ENCODE peak calls at places on chromosome 7, in five cellular contexts. One of them, this sample, is unnamed.
A peak's percentile ranks its signal among the peaks of the same experiment; 100 is the strongest.

GRCh38 chr7:105705427-105705826 is 124.1 kb upstream of the EFCAB10 start:
- DNase-seq in A549: no peak
- DNase-seq in K562: no peak
- DNase-seq in endothelial cell of umbilical vein: no peak
- DNase-seq in H1: no peak
- DNase-seq in this sample: no peak

GRCh38 chr7:84704380-84704779 is 482.5 kb downstream of the SEMA3D start:
- DNase-seq in A549: peak; percentile 39
- DNase-seq in K562: no peak
- DNase-seq in endothelial cell of umbilical vein: no peak
- DNase-seq in H1: no peak
- DNase-seq in this sample: no peak

GRCh38 chr7:110090113-110090820 is 1000.7 kb upstream of the LRRN3 start:
- DNase-seq in A549: peak; percentile 42
- DNase-seq in K562: no peak
- DNase-seq in endothelial cell of umbilical vein: peak; percentile 48
- DNase-seq in H1: no peak
- DNase-seq in this sample: peak; percentile 37

GRCh38 chr7:4706384-4707032 is 24.4 kb downstream of the FOXK1 start:
- DNase-seq in A549: no peak
- DNase-seq in K562: no peak
- DNase-seq in endothelial cell of umbilical vein: peak; percentile 79
- DNase-seq in H1: peak; percentile 54
- DNase-seq in this sample: no peak

GRCh38 chr7:19957664-19958063 is 184.2 kb upstream of the TMEM196 start:
- DNase-seq in A549: peak; percentile 12
- DNase-seq in K562: no peak
- DNase-seq in endothelial cell of umbilical vein: no peak
- DNase-seq in H1: no peak
- DNase-seq in this sample: no peak

GRCh38 chr7:79199266-79199665 is 254.2 kb downstream of the MAGI2 start:
- DNase-seq in A549: no peak
- DNase-seq in K562: no peak
- DNase-seq in endothelial cell of umbilical vein: no peak
- DNase-seq in H1: no peak
- DNase-seq in this sample: no peak

GRCh38 chr7:22156205-22156604 is 200.7 kb downstream of the RAPGEF5 start:
- DNase-seq in A549: peak; percentile 22
- DNase-seq in K562: peak; percentile 7
- DNase-seq in endothelial cell of umbilical vein: peak; percentile 74
- DNase-seq in H1: no peak
- DNase-seq in this sample: no peak

GRCh38 chr7:47074702-47075153 is 507.2 kb downstream of the TNS3 start:
- DNase-seq in A549: no peak
- DNase-seq in K562: no peak
- DNase-seq in endothelial cell of umbilical vein: no peak
- DNase-seq in H1: no peak
- DNase-seq in this sample: peak; percentile 7

GRCh38 chr7:154579711-154580110 is 423.2 kb downstream of the PAXIP1 start:
- DNase-seq in A549: no peak
- DNase-seq in K562: no peak
- DNase-seq in endothelial cell of umbilical vein: no peak
- DNase-seq in H1: no peak
- DNase-seq in this sample: no peak

GRCh38 chr7:40717242-40717641 is 582.4 kb downstream of the SUGCT start:
- DNase-seq in A549: peak; percentile 85
- DNase-seq in K562: no peak
- DNase-seq in endothelial cell of umbilical vein: peak; percentile 69
- DNase-seq in H1: peak; percentile 73
- DNase-seq in this sample: peak; percentile 25

GRCh38 chr7:55365103-55365679 is at the start of gene LANCL2:
- DNase-seq in A549: no peak
- DNase-seq in K562: peak; percentile 41
- DNase-seq in endothelial cell of umbilical vein: peak; percentile 62
- DNase-seq in H1: no peak
- DNase-seq in this sample: no peak

GRCh38 chr7:21140622-21141021 is 287.3 kb upstream of the SP4 start:
- DNase-seq in A549: no peak
- DNase-seq in K562: no peak
- DNase-seq in endothelial cell of umbilical vein: no peak
- DNase-seq in H1: no peak
- DNase-seq in this sample: no peak

DNA sequence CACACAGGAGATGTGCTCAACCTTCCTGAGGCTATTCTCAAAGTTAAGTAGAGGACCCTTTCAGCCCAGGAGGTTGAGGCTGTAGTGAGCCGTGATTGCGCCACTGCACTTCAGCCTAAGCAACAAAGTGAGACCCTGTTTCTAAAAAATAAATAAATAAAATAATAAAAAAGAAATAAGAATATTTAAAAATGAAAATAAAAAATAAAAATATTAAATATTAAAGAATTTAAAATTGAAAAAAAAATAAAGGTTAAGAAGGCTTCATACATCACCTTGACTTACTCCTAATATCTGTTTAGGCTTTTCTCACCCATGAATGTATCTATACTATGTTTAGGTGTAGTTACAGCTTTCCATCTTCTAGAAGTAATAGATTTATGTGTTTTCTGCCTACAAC is 187.5 kb upstream of the AGK start:
- DNase-seq in A549: no peak
- DNase-seq in K562: no peak
- DNase-seq in endothelial cell of umbilical vein: no peak
- DNase-seq in H1: no peak
- DNase-seq in this sample: no peak
- TF ChIP-seq JUN in A549: no peak
- TF ChIP-seq JUN in K562: no peak
- TF ChIP-seq JUN in endothelial cell of umbilical vein: no peak
- TF ChIP-seq JUN in H1: no peak
- TF ChIP-seq JUN in this sample: no peak

GRCh38 chr7:130961128-130961601 is 227.2 kb upstream of the KLF14 start:
- DNase-seq in A549: peak; percentile 82
- DNase-seq in K562: no peak
- DNase-seq in endothelial cell of umbilical vein: no peak
- DNase-seq in H1: no peak
- DNase-seq in this sample: no peak
- H3K4me1 ChIP-seq in A549: peaks cover 76% of the 10 kb centered on the region
- H3K4me1 ChIP-seq in K562: no peaks in the 10 kb centered on the region
- H3K4me1 ChIP-seq in endothelial cell of umbilical vein: peaks cover 21% of the 10 kb centered on the region
- H3K4me1 ChIP-seq in H1: no peaks in the 10 kb centered on the region
- H3K4me1 ChIP-seq in this sample: peaks cover 10% of the 10 kb centered on the region

DNA sequence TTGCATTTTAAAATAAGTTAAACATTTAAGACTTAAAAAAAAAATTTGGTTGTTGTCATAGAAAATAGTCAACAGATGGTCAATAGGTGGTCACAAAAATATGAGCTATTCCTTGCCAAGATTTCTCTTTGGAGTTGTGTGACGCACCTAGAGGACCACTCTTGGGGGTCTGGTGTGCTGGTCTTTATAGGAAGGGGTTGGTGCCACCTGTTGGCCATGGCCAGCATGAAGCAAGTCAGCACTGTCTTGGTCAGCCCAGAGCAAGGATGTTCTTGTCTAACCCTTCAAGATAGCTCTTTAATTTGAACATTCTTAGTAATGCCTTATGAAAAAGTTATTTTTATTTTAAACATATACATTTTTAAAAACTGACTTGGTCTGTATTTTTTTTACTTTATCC is 267.9 kb upstream of the CNTNAP2 start:
- DNase-seq in A549: peak; percentile 9
- DNase-seq in K562: peak; percentile 34
- DNase-seq in endothelial cell of umbilical vein: no peak
- DNase-seq in H1: peak; percentile 61
- DNase-seq in this sample: no peak
- TF ChIP-seq JUN in A549: no peak
- TF ChIP-seq JUN in K562: no peak
- TF ChIP-seq JUN in endothelial cell of umbilical vein: no peak
- TF ChIP-seq JUN in H1: no peak
- TF ChIP-seq JUN in this sample: no peak

GRCh38 chr7:27192546-27193334 is 7.2 kb downstream of the HOXA13 start:
- DNase-seq in A549: no peak
- DNase-seq in K562: no peak
- DNase-seq in endothelial cell of umbilical vein: no peak
- DNase-seq in H1: peak; percentile 68
- DNase-seq in this sample: no peak
- H3K4me1 ChIP-seq in A549: no peaks in the 10 kb centered on the region
- H3K4me1 ChIP-seq in K562: peaks cover 17% of the 10 kb centered on the region
- H3K4me1 ChIP-seq in endothelial cell of umbilical vein: peaks cover 22% of the 10 kb centered on the region
- H3K4me1 ChIP-seq in H1: peaks cover 13% of the 10 kb centered on the region
- H3K4me1 ChIP-seq in this sample: peaks cover 17% of the 10 kb centered on the region

DNA sequence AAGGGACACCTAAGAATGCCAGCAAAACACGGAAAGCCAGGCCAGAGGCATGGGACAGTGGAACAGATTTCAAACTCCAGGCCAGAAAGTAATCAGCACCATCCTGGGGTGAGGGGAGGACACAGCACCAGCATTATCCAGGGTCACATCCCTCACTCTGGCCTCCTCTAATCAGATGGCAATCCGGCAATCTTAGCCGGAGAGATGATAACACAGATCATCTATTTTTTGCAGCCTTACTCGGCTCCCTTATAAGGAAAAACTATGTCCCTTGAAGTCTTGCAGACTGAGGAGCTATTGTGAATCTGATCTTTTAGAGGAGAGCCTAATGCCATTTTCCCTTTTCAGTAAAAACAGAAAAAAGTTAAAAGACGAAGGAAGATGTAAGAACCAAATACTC is 16.5 kb downstream of the TRIL start:
- DNase-seq in A549: no peak
- DNase-seq in K562: no peak
- DNase-seq in endothelial cell of umbilical vein: no peak
- DNase-seq in H1: no peak
- DNase-seq in this sample: no peak
- TF ChIP-seq JUN in A549: no peak
- TF ChIP-seq JUN in K562: no peak
- TF ChIP-seq JUN in endothelial cell of umbilical vein: no peak
- TF ChIP-seq JUN in H1: no peak
- TF ChIP-seq JUN in this sample: no peak

GRCh38 chr7:143391462-143392404 is 10.6 kb downstream of the ZYX start:
- DNase-seq in A549: no peak
- DNase-seq in K562: no peak
- DNase-seq in endothelial cell of umbilical vein: peak; percentile 84
- DNase-seq in H1: no peak
- DNase-seq in this sample: no peak
- H3K4me1 ChIP-seq in A549: peaks cover 14% of the 10 kb centered on the region
- H3K4me1 ChIP-seq in K562: peaks cover 22% of the 10 kb centered on the region
- H3K4me1 ChIP-seq in endothelial cell of umbilical vein: peaks cover 79% of the 10 kb centered on the region
- H3K4me1 ChIP-seq in H1: no peaks in the 10 kb centered on the region
- H3K4me1 ChIP-seq in this sample: peaks cover 69% of the 10 kb centered on the region

GRCh38 chr7:101237206-101238067 is at the start of gene CLDN15:
- DNase-seq in A549: no peak
- DNase-seq in K562: no peak
- DNase-seq in endothelial cell of umbilical vein: peak; percentile 51
- DNase-seq in H1: peak; percentile 49
- DNase-seq in this sample: peak; percentile 66
- TF ChIP-seq JUN in A549: no peak
- TF ChIP-seq JUN in K562: no peak
- TF ChIP-seq JUN in endothelial cell of umbilical vein: no peak
- TF ChIP-seq JUN in H1: no peak
- TF ChIP-seq JUN in this sample: no peak

DNA sequence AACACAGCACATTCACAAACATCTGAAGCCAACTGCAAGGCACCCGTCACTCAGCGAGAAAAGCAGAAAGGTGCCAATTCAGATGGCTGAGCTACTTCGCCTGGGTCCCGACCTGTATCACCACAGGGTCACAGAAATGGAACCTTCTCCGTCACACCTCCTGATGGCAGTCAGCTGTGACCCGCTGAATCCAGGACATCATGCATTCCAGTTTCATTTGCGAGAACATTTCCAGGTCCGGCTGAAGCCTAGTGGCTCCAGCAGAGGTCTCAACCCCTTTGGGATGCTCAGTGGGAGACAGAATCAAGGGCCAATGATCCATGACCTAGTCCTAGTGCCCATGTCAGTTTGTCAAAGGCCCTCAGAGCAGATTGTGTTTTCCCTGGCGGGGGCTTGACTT is 193.6 kb upstream of the KLF14 start:
- DNase-seq in A549: no peak
- DNase-seq in K562: no peak
- DNase-seq in endothelial cell of umbilical vein: no peak
- DNase-seq in H1: no peak
- DNase-seq in this sample: no peak
- H3K4me1 ChIP-seq in A549: peaks cover 100% of the 10 kb centered on the region
- H3K4me1 ChIP-seq in K562: peaks cover 4% of the 10 kb centered on the region
- H3K4me1 ChIP-seq in endothelial cell of umbilical vein: peaks cover 8% of the 10 kb centered on the region
- H3K4me1 ChIP-seq in H1: peaks cover 4% of the 10 kb centered on the region
- H3K4me1 ChIP-seq in this sample: peaks cover 65% of the 10 kb centered on the region

DNA sequence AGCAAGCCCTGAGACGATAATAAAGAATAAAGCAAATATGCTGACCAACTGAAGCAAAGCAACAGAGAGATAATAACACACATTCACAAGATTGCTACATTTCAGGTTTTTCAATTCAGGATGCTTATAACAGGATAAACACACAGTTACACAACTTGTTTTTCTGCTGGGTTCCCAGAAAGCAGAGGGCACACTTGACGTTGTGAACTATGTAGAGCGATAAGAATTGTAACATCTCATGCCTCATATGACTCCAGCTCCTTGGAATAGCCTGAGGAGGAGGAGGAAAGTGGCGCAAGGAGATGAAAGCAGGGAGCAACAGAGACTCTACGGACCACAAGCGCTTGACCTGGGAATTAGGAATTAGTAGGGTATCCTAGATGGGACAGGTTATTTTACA is 201.7 kb downstream of the SKAP2 start:
- DNase-seq in A549: no peak
- DNase-seq in K562: no peak
- DNase-seq in endothelial cell of umbilical vein: no peak
- DNase-seq in H1: no peak
- DNase-seq in this sample: no peak
- TF ChIP-seq JUN in A549: no peak
- TF ChIP-seq JUN in K562: no peak
- TF ChIP-seq JUN in endothelial cell of umbilical vein: no peak
- TF ChIP-seq JUN in H1: no peak
- TF ChIP-seq JUN in this sample: no peak

GRCh38 chr7:2639994-2640830 is 8.4 kb downstream of the TTYH3 start:
- DNase-seq in A549: no peak
- DNase-seq in K562: no peak
- DNase-seq in endothelial cell of umbilical vein: no peak
- DNase-seq in H1: no peak
- DNase-seq in this sample: no peak
- H3K4me1 ChIP-seq in A549: peaks cover 32% of the 10 kb centered on the region
- H3K4me1 ChIP-seq in K562: peaks cover 84% of the 10 kb centered on the region
- H3K4me1 ChIP-seq in endothelial cell of umbilical vein: peaks cover 40% of the 10 kb centered on the region
- H3K4me1 ChIP-seq in H1: peaks cover 33% of the 10 kb centered on the region
- H3K4me1 ChIP-seq in this sample: peaks cover 81% of the 10 kb centered on the region

This sample was measured in HepG2.